ENCODE peak calls at places on chromosomes 7 and 10, in six cellular contexts. O, X, P, E, V and A are unnamed samples.

GRCh38 chr10:30125484-30125883 is 66.1 kb upstream of the JCAD start:
- DNase-seq in E (no peak), P (no peak), V (no peak), X (no peak), O (no peak), A (no peak)

GRCh38 chr10:129864601-129865126 is 99.4 kb downstream of the EBF3 start:
- DNase-seq in P (no peak), E (no peak), X (no peak), O (no peak), V (no peak), A (peak)

GRCh38 chr10:12513775-12514663 is 164.7 kb downstream of the CAMK1D start:
- DNase-seq in P (no peak), X (no peak), V (no peak), O (no peak), E (no peak), A (peak)

GRCh38 chr10:60025279-60025678 is 118.9 kb upstream of the CCDC6 start:
- DNase-seq in X (no peak), E (no peak), P (no peak), O (no peak), V (no peak), A (no peak)

GRCh38 chr7:101912711-101913110 is 95.3 kb downstream of the CUX1 start:
- DNase-seq in O (no peak), E (no peak), P (no peak), X (no peak), V (no peak), A (no peak)

GRCh38 chr7:20241491-20242261 is 24.5 kb upstream of the MACC1 start:
- DNase-seq in O (no peak), X (no peak), E (no peak), P (no peak), V (no peak), A (no peak)

GRCh38 chr7:35605760-35606159 is 89.2 kb downstream of the HERPUD2 start:
- DNase-seq in P (no peak), X (no peak), V (no peak), O (no peak), E (no peak), A (no peak)

GRCh38 chr10:114631090-114631677 is 26.9 kb downstream of the ABLIM1 start:
- DNase-seq in V (no peak), P (no peak), X (no peak), O (no peak), E (no peak), A (no peak)

GRCh38 chr10:59655309-59655708 is 54.3 kb downstream of the SLC16A9 start:
- DNase-seq in E (no peak), X (no peak), V (no peak), P (no peak), O (no peak), A (no peak)

GRCh38 chr10:125148021-125148439 is 12.3 kb downstream of the CTBP2 start:
- DNase-seq in P (no peak), E (no peak), O (no peak), V (no peak), X (peak), A (peak)

GRCh38 chr10:87794285-87794684 is 23.7 kb downstream of the ATAD1 start:
- DNase-seq in O (no peak), P (no peak), V (no peak), X (peak), E (no peak), A (no peak)

GRCh38 chr7:116177009-116177408 is 33.3 kb upstream of the TES start:
- DNase-seq in P (no peak), O (no peak), V (no peak), X (no peak), E (no peak), A (no peak)

GRCh38 chr10:121302541-121303180 is 295.6 kb downstream of the FGFR2 start:
- DNase-seq in E (no peak), V (no peak), P (no peak), O (no peak), X (no peak), A (no peak)

GRCh38 chr7:152664636-152665035 is 11.3 kb downstream of the XRCC2 start:
- DNase-seq in P (no peak), V (no peak), E (no peak), X (no peak), O (no peak), A (no peak)

GRCh38 chr10:75740541-75740940 is 309.1 kb downstream of the LRMDA start:
- DNase-seq in X (no peak), E (no peak), O (no peak), V (no peak), P (no peak), A (no peak)

GRCh38 chr10:89946106-89946505 is 244.7 kb downstream of the KIF20B start:
- DNase-seq in O (no peak), P (no peak), X (no peak), V (no peak), E (no peak), A (no peak)

GRCh38 chr10:31939797-31940708 is 11.4 kb upstream of the ARHGAP12 start:
- DNase-seq in P (no peak), O (no peak), X (no peak), E (no peak), V (no peak), A (no peak)

GRCh38 chr10:125144693-125145623 is 15.4 kb downstream of the CTBP2 start:
- DNase-seq in E (no peak), O (no peak), X (peak), P (no peak), V (no peak), A (peak)

GRCh38 chr10:93554760-93555432 is 11.6 kb upstream of the FFAR4 start:
- DNase-seq in V (peak), P (no peak), O (peak), X (peak), E (peak), A (peak)

DNA sequence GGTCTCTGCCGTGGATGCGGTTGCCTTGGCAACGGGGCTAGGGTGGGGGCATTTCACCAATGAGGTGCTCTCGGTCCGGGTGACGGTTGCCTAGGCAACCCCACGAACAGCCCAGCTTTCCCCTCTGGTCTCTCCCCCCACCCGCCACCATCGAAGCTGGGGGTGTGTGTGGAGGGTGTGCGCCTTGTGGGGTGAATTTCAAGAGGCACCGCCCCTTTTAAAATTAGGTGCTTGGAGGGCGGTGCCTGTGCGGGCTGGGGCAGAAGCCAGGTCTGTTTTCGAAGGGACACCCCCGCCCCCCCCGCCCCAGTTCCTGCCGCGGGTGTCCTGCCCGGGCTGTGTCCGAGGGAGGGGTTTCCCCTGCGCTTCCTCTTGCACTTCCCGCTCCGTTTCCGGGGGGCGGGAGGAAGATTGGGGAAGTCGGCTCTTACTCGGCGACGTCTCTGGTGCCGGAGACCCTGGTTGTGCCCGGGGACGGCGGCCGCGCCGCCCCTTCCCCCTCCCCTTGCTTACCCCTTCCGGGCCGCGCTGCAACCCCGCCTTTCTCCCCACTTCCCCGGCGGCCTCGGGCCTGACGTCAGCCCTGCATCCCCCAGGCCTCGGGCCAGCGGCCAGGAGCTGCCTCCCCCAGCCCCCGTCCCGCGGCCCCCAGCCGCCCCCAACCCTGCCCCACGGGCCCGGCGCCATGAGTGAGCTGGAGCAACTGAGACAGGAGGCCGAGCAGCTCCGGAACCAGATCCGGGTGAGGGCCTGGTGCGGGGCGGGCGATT is 2.2 kb downstream of the GNB2 start:
- DNase-seq in P (peak), E (peak), V (peak), O (peak), X (peak), A (peak)
- TF ChIP-seq POLR2A in P (no peak), E (peak), V (peak), O (no peak), X (no peak), A (peak)

DNA sequence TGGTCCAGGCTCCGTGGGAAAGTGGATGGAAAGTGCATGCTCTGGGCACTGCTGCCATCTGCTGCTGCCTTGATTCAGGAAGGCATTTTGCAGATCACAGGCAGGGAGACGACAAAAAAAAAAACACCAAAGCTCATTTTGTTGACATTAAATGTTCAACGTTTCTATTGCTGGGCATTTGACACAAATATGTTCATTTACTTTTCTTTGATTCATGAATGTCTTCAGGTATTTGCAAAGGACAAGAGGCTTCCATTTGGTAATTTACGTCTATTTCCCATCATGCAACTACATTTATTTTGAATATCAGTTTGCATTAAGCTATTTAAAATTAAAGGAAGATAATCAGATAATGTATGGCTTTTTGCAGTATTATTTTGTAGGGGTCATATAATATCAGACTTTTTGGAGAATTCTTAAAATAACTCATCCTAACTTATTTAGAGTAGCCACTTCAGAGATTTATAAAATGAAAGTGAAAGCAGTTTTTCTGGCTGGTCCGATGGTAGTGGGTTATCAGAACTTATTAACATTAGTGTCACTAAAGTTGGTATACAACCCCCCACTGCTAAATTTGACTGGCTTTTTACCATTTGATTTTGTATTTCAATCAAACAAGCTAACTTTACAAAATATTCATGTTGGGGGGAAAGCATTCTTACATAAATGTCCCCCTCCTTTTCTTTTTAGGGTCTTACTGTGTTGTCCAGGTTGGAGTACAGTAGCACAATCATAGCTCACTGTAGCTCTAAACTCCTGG is 65.3 kb downstream of the PDIA4 start:
- DNase-seq in X (peak), O (peak), P (no peak), E (peak), V (peak), A (peak)
- TF ChIP-seq POLR2A in X (no peak), O (no peak), P (no peak), E (no peak), V (no peak), A (no peak)

DNA sequence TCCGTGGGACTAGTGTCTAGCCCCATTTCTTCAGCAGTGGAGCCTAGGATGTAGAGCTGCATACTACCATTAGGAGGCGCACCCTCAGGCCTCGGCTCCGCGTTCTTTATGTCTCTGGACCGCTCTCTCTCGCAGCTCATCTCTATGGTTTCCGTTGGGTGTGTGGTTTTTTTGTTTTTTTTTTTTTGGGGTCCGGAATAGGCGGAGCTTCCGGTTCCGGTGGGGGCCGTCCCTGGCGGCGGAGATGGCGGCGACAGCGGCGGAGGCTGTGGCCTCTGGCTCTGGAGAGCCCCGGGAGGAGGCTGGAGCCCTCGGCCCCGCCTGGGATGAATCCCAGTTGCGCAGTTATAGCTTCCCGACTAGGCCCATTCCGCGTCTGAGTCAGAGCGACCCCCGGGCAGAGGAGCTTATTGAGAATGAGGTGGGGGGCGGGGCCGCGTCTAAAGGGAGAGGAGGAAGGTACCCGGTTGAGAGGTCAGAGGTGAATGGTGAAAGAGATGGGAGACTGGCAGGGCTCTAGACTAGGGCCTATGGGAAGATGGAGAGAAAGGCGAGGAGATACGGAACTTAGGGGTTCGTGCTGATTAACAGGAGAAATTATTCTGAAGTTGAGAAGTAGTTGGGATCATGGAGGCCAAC is at the start of gene HIF1AN:
- DNase-seq in P (peak), E (peak), X (peak), O (peak), V (peak), A (peak)
- TF ChIP-seq POLR2A in P (peak), E (peak), X (peak), O (peak), V (peak), A (peak)

DNA sequence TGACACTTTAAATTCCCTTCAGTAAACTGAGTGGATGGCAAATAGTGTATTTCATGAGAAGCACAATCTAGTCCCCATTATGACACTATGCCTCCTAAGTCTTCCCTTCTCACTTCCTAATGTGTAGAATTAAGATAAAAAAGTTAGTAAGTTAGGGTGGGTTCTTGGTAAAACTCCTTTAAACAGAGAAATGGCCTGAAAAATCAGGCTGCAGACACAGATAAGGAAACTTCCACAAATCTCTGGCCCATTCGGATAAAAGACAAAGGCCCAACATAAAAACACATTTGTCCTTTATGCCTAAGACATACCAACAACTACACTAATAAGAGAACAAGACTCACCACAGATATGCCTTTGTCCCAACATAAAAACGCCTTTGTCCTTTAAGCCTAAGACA is 21.5 kb downstream of the AKR1C8 start:
- DNase-seq in V (no peak), E (no peak), O (no peak), P (no peak), X (no peak), A (no peak)
- TF ChIP-seq POLR2A in V (no peak), E (no peak), O (no peak), P (no peak), X (no peak), A (no peak)

DNA sequence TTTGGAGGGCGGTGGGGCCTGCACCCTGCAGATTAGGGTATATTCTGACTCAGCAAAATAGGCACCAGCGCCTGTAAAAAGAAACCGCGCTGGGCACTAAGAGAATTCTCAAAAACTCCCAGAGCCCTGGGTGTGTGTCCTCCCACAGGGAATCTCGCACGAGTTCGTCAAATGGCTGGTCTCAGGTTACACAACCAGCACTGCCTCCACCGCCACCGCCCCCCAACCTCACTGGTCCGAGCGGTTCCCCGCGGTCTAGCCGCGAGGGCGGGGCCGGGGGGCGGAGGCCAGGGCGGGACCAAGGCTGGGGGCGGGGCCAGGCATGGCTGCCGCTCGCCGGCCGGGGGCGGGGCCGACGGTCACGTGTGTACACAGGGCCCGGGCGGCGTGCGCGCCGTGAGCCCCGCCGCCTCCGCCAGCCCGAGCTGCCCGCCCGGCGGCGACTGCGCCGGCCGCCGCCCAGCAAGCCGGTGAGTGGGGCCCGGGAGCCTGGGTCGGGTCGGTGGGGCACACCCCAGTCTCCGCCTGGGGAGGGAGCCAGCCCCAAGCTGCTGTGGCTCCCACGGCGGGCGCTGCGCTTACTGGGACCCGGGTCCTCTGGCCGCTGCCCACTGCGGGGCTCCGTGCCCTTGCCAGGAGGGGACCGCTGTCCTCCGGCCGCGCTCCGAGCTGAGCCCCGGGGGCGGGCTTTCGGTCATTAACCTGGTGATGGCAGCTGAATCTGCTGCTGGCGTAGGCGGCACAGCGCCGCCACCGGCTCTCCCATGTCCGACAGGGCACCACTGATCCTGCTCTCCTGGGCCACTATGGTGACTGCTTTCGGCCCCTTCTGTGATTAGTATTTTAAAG is at the start of gene GPR146:
- DNase-seq in E (peak), X (peak), O (peak), V (peak), P (peak), A (peak)
- TF ChIP-seq POLR2A in E (peak), X (peak), O (no peak), V (peak), P (no peak), A (peak)

DNA sequence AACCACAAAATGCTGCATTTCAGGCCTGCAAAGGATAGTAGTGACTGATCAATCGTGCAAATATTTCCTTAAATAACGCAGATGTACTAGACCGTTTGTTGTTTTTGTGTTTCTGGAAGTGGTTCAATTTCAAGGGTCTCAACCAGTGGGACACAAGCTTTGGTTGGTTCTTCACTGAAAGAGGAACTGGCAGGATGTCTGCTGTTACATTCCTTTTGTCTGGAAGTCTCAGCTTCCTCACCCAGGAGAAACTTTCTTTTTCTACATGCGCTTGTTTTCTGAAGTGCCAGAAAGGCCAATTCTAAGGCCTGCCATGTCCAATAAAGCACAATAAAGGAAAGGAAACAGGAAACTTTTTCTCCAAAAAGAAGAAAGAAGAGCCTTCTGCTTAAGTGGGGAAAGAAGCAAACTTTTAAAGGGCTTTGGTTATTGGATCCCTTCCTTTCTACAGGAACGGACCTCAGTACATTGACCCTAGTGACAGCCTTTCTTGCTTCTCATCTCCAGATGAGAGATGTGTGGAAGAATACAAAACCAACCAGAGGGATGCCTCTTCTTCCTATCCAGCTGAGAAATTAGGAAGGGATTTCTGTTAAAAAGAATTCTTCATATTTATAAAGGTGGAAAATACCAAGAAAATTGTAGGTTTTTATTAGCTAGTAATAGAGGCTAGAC is 4.2 kb downstream of the DKK1 start:
- DNase-seq in X (no peak), P (no peak), E (no peak), V (no peak), O (no peak), A (no peak)
- TF ChIP-seq POLR2A in X (no peak), P (no peak), E (no peak), V (no peak), O (no peak), A (no peak)

GRCh38 chr10:70412356-70412755 is 8.4 kb downstream of the EIF4EBP2 start:
- DNase-seq in V (no peak), P (no peak), E (no peak), O (no peak), X (no peak), A (no peak)

GRCh38 chr10:70418229-70418628 is 14.3 kb downstream of the EIF4EBP2 start:
- DNase-seq in V (no peak), E (no peak), X (no peak), O (no peak), P (no peak), A (no peak)

GRCh38 chr10:70418713-70419112 is 14.8 kb downstream of the EIF4EBP2 start:
- DNase-seq in V (no peak), E (no peak), P (no peak), O (no peak), X (no peak), A (no peak)

GRCh38 chr10:70417568-70417967 is 13.6 kb downstream of the EIF4EBP2 start:
- DNase-seq in E (no peak), V (no peak), X (no peak), P (no peak), O (no peak), A (no peak)
- TF ChIP-seq POLR2A in E (no peak), V (no peak), X (no peak), P (no peak), O (no peak), A (no peak)

GRCh38 chr10:72254891-72255568 is 18.7 kb upstream of the DDIT4 start:
- DNase-seq in V (peak), P (no peak), X (peak), O (peak), E (peak), A (peak)
- TF ChIP-seq POLR2A in V (peak), P (no peak), X (peak), O (peak), E (peak), A (peak)